ENCODE peak calls at places on chromosomes 11 and 22, in four cellular contexts. M, C, R and S are unnamed samples.
A peak's percentile ranks its signal among the peaks of the same experiment; 100 is the strongest.

GRCh38 chr11:134041791-134042696 is 26.8 kb upstream of the JAM3 start:
- DNase-seq in C (no peak), R (no peak), M (no peak), S (no peak)

GRCh38 chr11:111819161-111820058 is 52.0 kb downstream of the ALG9 start:
- DNase-seq in R (peak; percentile 51), C (no peak), M (no peak), S (no peak)

GRCh38 chr22:37273126-37273845 is 9.0 kb upstream of the CYTH4 start:
- DNase-seq in R (no peak), M (no peak), C (no peak), S (no peak)

GRCh38 chr22:30304495-30305244 is 15.4 kb upstream of the CASTOR1 start:
- DNase-seq in R (peak; percentile 46), C (peak; percentile 45), M (no peak), S (no peak)

GRCh38 chr11:115657586-115657985 is 153.4 kb upstream of the CADM1 start:
- DNase-seq in R (no peak), C (no peak), M (no peak), S (no peak)

GRCh38 chr22:19630614-19631013 is 83.7 kb upstream of the SEPTIN5 start:
- DNase-seq in R (no peak), M (no peak), C (no peak), S (no peak)

GRCh38 chr22:47736166-47737034 is 974.0 kb downstream of the TBC1D22A start:
- DNase-seq in M (no peak), C (no peak), R (no peak), S (no peak)

GRCh38 chr22:40965936-40966557 is 14.9 kb downstream of the RBX1 start:
- DNase-seq in M (no peak), R (no peak), C (no peak), S (no peak)

GRCh38 chr11:64379817-64380709 is 21.1 kb downstream of the RPS6KA4 start:
- DNase-seq in M (no peak), R (no peak), C (no peak), S (no peak)

GRCh38 chr11:842370-843002 is at the start of the genes POLR2L and TSPAN4:
- DNase-seq in R (peak; percentile 90), M (peak; percentile 87), C (peak; percentile 88), S (peak; percentile 87)